ENCODE peak calls at places on chromosomes 12 and 14, in six cellular contexts. One of them, this sample, is unnamed.

GRCh38 chr12:52270541-52271070 is 3.8 kb upstream of the KRT86 start:
- DNase-seq in neural progenitor cell: no peak
- DNase-seq in fibroblast of lung: no peak
- DNase-seq in OCI-LY7: no peak
- DNase-seq in A549: no peak
- DNase-seq in CD4-positive, alpha-beta T cell: peak; percentile 10
- DNase-seq in this sample: no peak

GRCh38 chr14:96148631-96149030 is 56.0 kb upstream of the BDKRB2 start:
- DNase-seq in neural progenitor cell: no peak
- DNase-seq in fibroblast of lung: no peak
- DNase-seq in OCI-LY7: no peak
- DNase-seq in A549: no peak
- DNase-seq in CD4-positive, alpha-beta T cell: no peak
- DNase-seq in this sample: no peak

GRCh38 chr14:22597771-22598098 is 365 bp upstream of the ABHD4 start:
- DNase-seq in neural progenitor cell: no peak
- DNase-seq in fibroblast of lung: peak; percentile 16
- DNase-seq in OCI-LY7: no peak
- DNase-seq in A549: no peak
- DNase-seq in CD4-positive, alpha-beta T cell: no peak
- DNase-seq in this sample: no peak

GRCh38 chr12:1443421-1444141 is 150.8 kb downstream of the FBXL14 start:
- DNase-seq in neural progenitor cell: no peak
- DNase-seq in fibroblast of lung: peak; percentile 77
- DNase-seq in OCI-LY7: no peak
- DNase-seq in A549: no peak
- DNase-seq in CD4-positive, alpha-beta T cell: no peak
- DNase-seq in this sample: no peak

GRCh38 chr14:101965145-101965531 is 765 bp downstream of the DYNC1H1 start:
- DNase-seq in neural progenitor cell: peak; percentile 80
- DNase-seq in fibroblast of lung: peak; percentile 65
- DNase-seq in OCI-LY7: peak; percentile 69
- DNase-seq in A549: no peak
- DNase-seq in CD4-positive, alpha-beta T cell: peak; percentile 60
- DNase-seq in this sample: peak; percentile 43

GRCh38 chr14:21923820-21924219 is 250.2 kb upstream of the OR4E1 start:
- DNase-seq in neural progenitor cell: no peak
- DNase-seq in fibroblast of lung: no peak
- DNase-seq in OCI-LY7: peak; percentile 86
- DNase-seq in A549: no peak
- DNase-seq in CD4-positive, alpha-beta T cell: no peak
- DNase-seq in this sample: peak; percentile 6

GRCh38 chr14:77372304-77372841 is 4.5 kb downstream of the TMED8 start:
- DNase-seq in neural progenitor cell: peak; percentile 69
- DNase-seq in fibroblast of lung: peak; percentile 65
- DNase-seq in OCI-LY7: peak; percentile 84
- DNase-seq in A549: no peak
- DNase-seq in CD4-positive, alpha-beta T cell: no peak
- DNase-seq in this sample: no peak

GRCh38 chr12:10721654-10722501 is 1.2 kb downstream of the YBX3 start:
- DNase-seq in neural progenitor cell: peak; percentile 63
- DNase-seq in fibroblast of lung: peak; percentile 99
- DNase-seq in OCI-LY7: peak; percentile 71
- DNase-seq in A549: peak; percentile 78
- DNase-seq in CD4-positive, alpha-beta T cell: peak; percentile 33
- DNase-seq in this sample: no peak

GRCh38 chr12:21696603-21697002 is 39.0 kb upstream of the LDHB start:
- DNase-seq in neural progenitor cell: no peak
- DNase-seq in fibroblast of lung: no peak
- DNase-seq in OCI-LY7: no peak
- DNase-seq in A549: no peak
- DNase-seq in CD4-positive, alpha-beta T cell: no peak
- DNase-seq in this sample: no peak

DNA sequence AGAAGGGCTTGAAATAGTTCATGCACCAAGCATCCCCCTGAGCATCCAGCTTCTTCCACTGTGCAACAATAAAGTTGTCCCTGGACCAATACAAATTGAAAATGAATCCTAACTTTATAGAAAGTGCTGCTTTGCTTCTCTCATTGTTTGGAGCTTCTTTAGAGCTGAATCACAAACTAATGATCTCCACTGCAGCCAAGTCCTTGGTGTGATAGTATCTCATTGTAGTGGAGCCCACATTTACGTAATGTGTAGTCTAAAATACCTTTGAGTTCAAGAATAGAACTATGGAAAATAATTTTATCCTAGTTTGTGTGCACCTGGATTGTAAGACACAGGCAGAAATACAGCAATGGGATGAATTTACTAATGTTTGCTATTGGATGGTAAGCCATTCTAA is 319.9 kb downstream of the EGLN3 start:
- DNase-seq in neural progenitor cell: no peak
- DNase-seq in fibroblast of lung: no peak
- DNase-seq in OCI-LY7: no peak
- DNase-seq in A549: no peak
- DNase-seq in CD4-positive, alpha-beta T cell: no peak
- DNase-seq in this sample: no peak
- H3K9me3 ChIP-seq in neural progenitor cell: no peaks in the 10 kb centered on the region
- H3K9me3 ChIP-seq in fibroblast of lung: no peaks in the 10 kb centered on the region
- H3K9me3 ChIP-seq in OCI-LY7: no peaks in the 10 kb centered on the region
- H3K9me3 ChIP-seq in A549: no peaks in the 10 kb centered on the region
- H3K9me3 ChIP-seq in CD4-positive, alpha-beta T cell: no peaks in the 10 kb centered on the region
- H3K9me3 ChIP-seq in this sample: no peaks in the 10 kb centered on the region

DNA sequence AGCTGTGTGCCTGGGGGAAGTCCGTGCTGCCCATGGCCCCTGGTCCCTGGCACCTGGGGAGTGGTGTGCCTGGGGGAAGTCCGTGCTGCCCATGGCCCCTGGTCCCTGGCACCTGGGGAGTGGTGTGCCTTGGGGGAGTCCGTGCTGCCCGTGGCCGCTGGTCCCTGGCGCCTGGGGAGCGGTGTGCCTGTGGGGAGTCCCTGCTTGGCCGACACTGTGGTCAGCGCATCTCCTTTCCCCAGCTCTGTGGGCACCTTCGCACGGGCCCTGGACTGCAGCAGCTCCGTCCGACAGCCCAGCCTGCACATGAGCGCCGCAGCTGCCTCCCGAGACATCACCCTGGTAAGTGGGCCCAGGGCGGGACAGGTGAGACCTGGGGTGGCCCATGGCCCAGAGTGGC is 14.5 kb upstream of the CRIP2 start:
- DNase-seq in neural progenitor cell: no peak
- DNase-seq in fibroblast of lung: no peak
- DNase-seq in OCI-LY7: no peak
- DNase-seq in A549: no peak
- DNase-seq in CD4-positive, alpha-beta T cell: no peak
- DNase-seq in this sample: no peak
- H3K9me3 ChIP-seq in neural progenitor cell: no peaks in the 10 kb centered on the region
- H3K9me3 ChIP-seq in fibroblast of lung: no peaks in the 10 kb centered on the region
- H3K9me3 ChIP-seq in OCI-LY7: no peaks in the 10 kb centered on the region
- H3K9me3 ChIP-seq in A549: no peaks in the 10 kb centered on the region
- H3K9me3 ChIP-seq in CD4-positive, alpha-beta T cell: no peaks in the 10 kb centered on the region
- H3K9me3 ChIP-seq in this sample: no peaks in the 10 kb centered on the region

GRCh38 chr14:94407906-94408305 is 19.5 kb upstream of the SERPINA1 start:
- DNase-seq in neural progenitor cell: no peak
- DNase-seq in fibroblast of lung: no peak
- DNase-seq in OCI-LY7: no peak
- DNase-seq in A549: no peak
- DNase-seq in CD4-positive, alpha-beta T cell: no peak
- DNase-seq in this sample: no peak

GRCh38 chr14:94411638-94412037 is 23.2 kb upstream of the SERPINA1 start:
- DNase-seq in neural progenitor cell: no peak
- DNase-seq in fibroblast of lung: no peak
- DNase-seq in OCI-LY7: no peak
- DNase-seq in A549: no peak
- DNase-seq in CD4-positive, alpha-beta T cell: no peak
- DNase-seq in this sample: no peak

GRCh38 chr14:94408546-94409095 is 20.2 kb upstream of the SERPINA1 start:
- DNase-seq in neural progenitor cell: no peak
- DNase-seq in fibroblast of lung: no peak
- DNase-seq in OCI-LY7: no peak
- DNase-seq in A549: no peak
- DNase-seq in CD4-positive, alpha-beta T cell: no peak
- DNase-seq in this sample: no peak

DNA sequence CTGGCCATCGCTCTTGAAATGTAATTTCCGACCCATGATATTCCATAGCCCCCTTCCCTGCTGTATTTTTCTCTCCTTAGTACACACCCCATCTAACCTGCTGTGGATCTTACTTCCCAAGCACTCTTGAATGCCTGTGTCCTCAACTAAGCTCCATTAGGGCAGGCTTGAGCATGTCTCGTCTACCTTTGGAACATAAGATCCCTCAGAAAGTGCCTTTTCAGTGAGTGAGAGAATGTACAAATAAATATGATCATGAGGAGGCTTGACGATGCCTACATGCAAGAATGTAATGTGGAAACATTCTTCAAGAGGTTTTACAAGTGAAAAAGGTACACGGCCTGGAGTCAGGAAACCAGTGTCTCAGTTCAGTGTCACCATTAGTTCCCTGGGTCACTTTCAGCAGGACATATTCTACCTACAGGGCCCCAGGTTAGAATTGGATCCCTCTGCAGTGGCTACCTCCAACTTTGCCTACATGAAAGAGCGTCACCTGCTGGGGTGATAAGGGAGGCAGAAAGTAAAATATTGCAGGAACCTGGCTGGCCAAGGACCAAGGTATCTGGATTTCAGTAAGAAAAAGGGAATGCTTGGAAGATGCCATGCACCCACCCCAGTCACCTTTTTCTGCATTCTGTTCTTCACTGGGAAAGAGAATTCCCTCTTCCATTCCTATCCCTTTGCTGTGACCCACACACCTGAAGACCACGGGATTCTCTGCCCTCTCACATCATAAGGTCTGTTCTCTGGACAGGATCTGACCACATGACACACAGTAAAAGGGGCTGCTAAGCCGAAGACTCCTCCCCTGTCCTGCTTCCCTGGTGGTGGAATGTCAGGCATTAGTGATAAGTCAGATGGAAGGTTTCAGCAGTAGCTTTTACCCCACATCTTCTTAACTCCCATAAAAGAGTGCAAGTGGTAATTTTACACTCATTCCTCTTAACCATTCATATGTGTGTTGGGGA is 24.6 kb upstream of the SERPINA1 start:
- DNase-seq in neural progenitor cell: no peak
- DNase-seq in fibroblast of lung: no peak
- DNase-seq in OCI-LY7: no peak
- DNase-seq in A549: no peak
- DNase-seq in CD4-positive, alpha-beta T cell: no peak
- DNase-seq in this sample: no peak
- H3K9me3 ChIP-seq in neural progenitor cell: no peaks in the 10 kb centered on the region
- H3K9me3 ChIP-seq in fibroblast of lung: no peaks in the 10 kb centered on the region
- H3K9me3 ChIP-seq in OCI-LY7: no peaks in the 10 kb centered on the region
- H3K9me3 ChIP-seq in A549: no peaks in the 10 kb centered on the region
- H3K9me3 ChIP-seq in CD4-positive, alpha-beta T cell: peaks cover 8% of the 10 kb centered on the region
- H3K9me3 ChIP-seq in this sample: no peaks in the 10 kb centered on the region

DNA sequence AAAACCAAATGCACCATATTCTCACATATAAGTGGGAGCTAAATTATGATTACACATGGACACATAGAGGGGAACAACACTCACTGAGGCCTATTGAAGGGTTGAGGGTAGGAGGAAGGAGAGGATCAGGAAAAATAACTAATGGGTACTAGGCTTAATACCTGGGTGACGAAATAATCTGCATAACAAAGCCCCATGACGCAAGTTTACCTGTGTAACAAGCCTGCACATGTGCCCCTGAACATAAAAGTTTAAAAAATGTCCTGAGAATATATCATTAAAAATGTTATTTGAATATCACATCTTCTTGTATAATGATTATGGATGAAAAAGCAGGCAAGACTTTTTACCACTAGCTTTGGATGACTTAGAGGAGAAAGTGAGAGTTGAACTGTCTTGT is 138.0 kb upstream of the NOVA1 start:
- DNase-seq in neural progenitor cell: no peak
- DNase-seq in fibroblast of lung: no peak
- DNase-seq in OCI-LY7: no peak
- DNase-seq in A549: no peak
- DNase-seq in CD4-positive, alpha-beta T cell: no peak
- DNase-seq in this sample: no peak
- H3K9me3 ChIP-seq in neural progenitor cell: no peaks in the 10 kb centered on the region
- H3K9me3 ChIP-seq in fibroblast of lung: no peaks in the 10 kb centered on the region
- H3K9me3 ChIP-seq in OCI-LY7: peaks cover 1% of the 10 kb centered on the region
- H3K9me3 ChIP-seq in A549: no peaks in the 10 kb centered on the region
- H3K9me3 ChIP-seq in CD4-positive, alpha-beta T cell: no peaks in the 10 kb centered on the region
- H3K9me3 ChIP-seq in this sample: no peaks in the 10 kb centered on the region

DNA sequence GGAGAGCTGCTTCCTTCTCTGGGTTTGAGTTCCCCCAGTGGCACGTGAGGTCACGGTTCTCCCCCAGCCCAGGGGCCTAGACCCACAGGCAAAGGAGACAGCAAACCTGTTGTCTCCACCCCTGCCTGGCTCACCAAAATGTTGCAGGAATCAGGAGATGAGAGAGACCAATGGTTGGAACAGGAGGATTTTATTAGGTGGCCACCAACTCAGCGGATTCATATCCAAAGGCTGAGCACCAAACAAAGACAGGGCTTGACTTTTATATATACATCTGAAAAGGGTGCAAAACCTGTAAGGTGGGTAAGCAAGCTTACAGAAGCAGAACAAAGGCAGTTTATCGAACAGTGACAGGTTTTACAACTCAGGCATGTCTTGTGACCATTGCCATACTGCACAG is 9.2 kb upstream of the ADAM21 start:
- DNase-seq in neural progenitor cell: no peak
- DNase-seq in fibroblast of lung: peak; percentile 5
- DNase-seq in OCI-LY7: peak; percentile 6
- DNase-seq in A549: no peak
- DNase-seq in CD4-positive, alpha-beta T cell: no peak
- DNase-seq in this sample: no peak
- H3K9me3 ChIP-seq in neural progenitor cell: no peaks in the 10 kb centered on the region
- H3K9me3 ChIP-seq in fibroblast of lung: no peaks in the 10 kb centered on the region
- H3K9me3 ChIP-seq in OCI-LY7: peaks cover 16% of the 10 kb centered on the region
- H3K9me3 ChIP-seq in A549: peaks cover 46% of the 10 kb centered on the region
- H3K9me3 ChIP-seq in CD4-positive, alpha-beta T cell: peaks cover 31% of the 10 kb centered on the region
- H3K9me3 ChIP-seq in this sample: peaks cover 5% of the 10 kb centered on the region

DNA sequence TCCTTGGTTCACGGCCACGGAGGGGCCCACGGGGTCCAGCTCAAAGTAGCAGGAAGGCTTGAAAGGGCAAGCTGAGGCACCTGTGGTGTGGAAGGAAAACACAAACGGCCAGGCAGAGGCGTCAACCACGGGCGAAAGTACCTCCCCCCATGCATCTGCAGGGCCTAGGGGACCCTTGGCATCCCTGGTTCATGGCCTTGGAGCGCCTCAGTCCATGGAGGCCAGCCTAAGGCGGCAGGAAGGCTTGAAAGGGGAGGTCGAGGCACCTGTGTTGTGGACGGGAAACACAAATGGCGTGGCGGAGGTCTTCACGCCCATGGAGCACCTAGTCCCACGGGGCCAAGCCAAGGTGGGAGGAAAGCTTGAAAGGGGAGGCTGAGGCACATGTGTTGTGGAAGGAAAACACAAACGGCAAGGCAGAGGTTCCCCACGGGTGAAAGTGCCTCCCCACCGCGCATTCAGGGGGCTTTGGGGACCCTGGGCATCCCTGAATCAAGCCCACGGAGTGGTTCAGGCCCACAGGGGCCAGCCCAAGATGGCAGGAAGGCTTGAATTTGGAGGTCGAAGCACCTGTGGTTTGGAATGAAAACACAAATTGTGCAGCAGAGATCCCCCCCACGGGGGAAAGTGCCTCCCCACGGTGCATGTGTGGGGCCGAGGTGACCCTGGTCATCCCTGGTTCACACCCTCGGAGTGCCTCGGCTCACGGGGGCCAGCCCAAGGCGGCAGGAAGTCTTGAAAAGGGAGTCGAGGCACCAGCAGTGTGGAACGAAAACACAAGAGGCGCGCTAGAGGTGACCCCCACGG is 380.8 kb downstream of the ALG10 start:
- DNase-seq in neural progenitor cell: no peak
- DNase-seq in fibroblast of lung: no peak
- DNase-seq in OCI-LY7: no peak
- DNase-seq in A549: no peak
- DNase-seq in CD4-positive, alpha-beta T cell: peak; percentile 28
- DNase-seq in this sample: peak; percentile 4
- H3K9me3 ChIP-seq in neural progenitor cell: peaks cover 5% of the 10 kb centered on the region
- H3K9me3 ChIP-seq in fibroblast of lung: no peaks in the 10 kb centered on the region
- H3K9me3 ChIP-seq in OCI-LY7: no peaks in the 10 kb centered on the region
- H3K9me3 ChIP-seq in A549: peaks cover 9% of the 10 kb centered on the region
- H3K9me3 ChIP-seq in CD4-positive, alpha-beta T cell: peaks cover 46% of the 10 kb centered on the region
- H3K9me3 ChIP-seq in this sample: peaks cover 4% of the 10 kb centered on the region